ENCODE peak calls at places on chromosomes 4 and X, in ten cellular contexts. U, L, M, V, Y, N, X, I, Q and F are unnamed samples.

GRCh38 chrX:40169193-40170086 is 71.7 kb upstream of the BCOR start:
- DNase-seq in U (no peak), L (peak), M (peak), V (peak), Y (peak), N (peak), X (peak), I (peak), Q (no peak), F (peak)

GRCh38 chr4:110196206-110196870 is 2.1 kb downstream of the ELOVL6 start:
- DNase-seq in U (no peak), L (peak), M (peak), V (peak), Y (peak), N (peak), X (peak), I (peak), Q (no peak), F (peak)

GRCh38 chrX:56728752-56729151 is 291 bp upstream of the NBDY start:
- DNase-seq in U (no peak), L (no peak), M (peak), V (peak), Y (no peak), N (no peak), X (no peak), I (peak), Q (no peak), F (peak)

GRCh38 chrX:41526925-41527324 is 79.8 kb downstream of the NYX start:
- DNase-seq in U (peak), L (no peak), M (no peak), V (peak), Y (no peak), N (no peak), X (no peak), I (no peak), Q (peak), F (peak)

GRCh38 chr4:70402762-70403161 is 5.0 kb downstream of the OPRPN start:
- DNase-seq in U (no peak), L (no peak), M (no peak), V (no peak), Y (no peak), N (no peak), X (no peak), I (no peak), Q (no peak), F (no peak)

GRCh38 chr4:40843696-40844095 is 93.9 kb downstream of the NSUN7 start:
- DNase-seq in U (no peak), L (peak), M (no peak), V (peak), Y (no peak), N (no peak), X (no peak), I (no peak), Q (no peak), F (no peak)

GRCh38 chr4:91064157-91064853 is 937.1 kb downstream of the CCSER1 start:
- DNase-seq in U (no peak), L (peak), M (peak), V (no peak), Y (peak), N (no peak), X (no peak), I (no peak), Q (no peak), F (no peak)

GRCh38 chrX:16658284-16658683 is 8.3 kb downstream of the S100G start:
- DNase-seq in U (no peak), L (no peak), M (no peak), V (no peak), Y (no peak), N (no peak), X (no peak), I (no peak), Q (no peak), F (no peak)

GRCh38 chr4:16294455-16294854 is 68.2 kb upstream of the TAPT1 start:
- DNase-seq in U (no peak), L (no peak), M (no peak), V (no peak), Y (no peak), N (no peak), X (no peak), I (no peak), Q (no peak), F (no peak)

GRCh38 chr4:69617083-69617694 is 22.3 kb downstream of the UGT2A2 start:
- DNase-seq in U (no peak), L (peak), M (no peak), V (peak), Y (no peak), N (no peak), X (no peak), I (no peak), Q (no peak), F (peak)

GRCh38 chr4:115944146-115944905 is 830.9 kb upstream of the NDST4 start:
- DNase-seq in U (no peak), L (no peak), M (no peak), V (no peak), Y (no peak), N (no peak), X (no peak), I (no peak), Q (no peak), F (no peak)

GRCh38 chr4:109298279-109299010 is 4.0 kb downstream of the COL25A1 start:
- DNase-seq in U (no peak), L (peak), M (no peak), V (peak), Y (peak), N (no peak), X (no peak), I (no peak), Q (no peak), F (peak)

GRCh38 chrX:129540725-129541184 is 696 bp downstream of the OCRL start:
- DNase-seq in U (no peak), L (no peak), M (no peak), V (no peak), Y (peak), N (peak), X (no peak), I (peak), Q (no peak), F (no peak)

GRCh38 chr4:95998311-95998710 is 158.4 kb downstream of the PDHA2 start:
- DNase-seq in U (no peak), L (no peak), M (no peak), V (no peak), Y (no peak), N (no peak), X (no peak), I (no peak), Q (no peak), F (peak)

GRCh38 chr4:6563935-6564645 is 10.9 kb upstream of the MAN2B2 start:
- DNase-seq in U (no peak), L (no peak), M (no peak), V (no peak), Y (no peak), N (no peak), X (no peak), I (peak), Q (no peak), F (no peak)

GRCh38 chr4:74873545-74874295 is 59.2 kb upstream of the PARM1 start:
- DNase-seq in U (no peak), L (no peak), M (no peak), V (peak), Y (no peak), N (no peak), X (no peak), I (no peak), Q (no peak), F (peak)

GRCh38 chrX:112913807-112914206 is 73.2 kb upstream of the AMOT start:
- DNase-seq in U (no peak), L (no peak), M (no peak), V (no peak), Y (no peak), N (no peak), X (no peak), I (no peak), Q (no peak), F (no peak)

GRCh38 chrX:119690921-119691716 is 1.8 kb downstream of the SEPTIN6 start:
- DNase-seq in U (no peak), L (peak), M (peak), V (peak), Y (no peak), N (no peak), X (no peak), I (no peak), Q (no peak), F (peak)

GRCh38 chrX:133414399-133415275 is 652 bp downstream of the GPC4 start:
- DNase-seq in U (no peak), L (no peak), M (no peak), V (no peak), Y (no peak), N (no peak), X (no peak), I (peak), Q (no peak), F (no peak)

GRCh38 chr4:99816611-99817309 is at the start of gene DAPP1:
- DNase-seq in U (no peak), L (no peak), M (no peak), V (peak), Y (no peak), N (peak), X (peak), I (peak), Q (no peak), F (no peak)

GRCh38 chr4:84799318-84799717 is 167.2 kb downstream of the WDFY3 start:
- DNase-seq in U (no peak), L (no peak), M (no peak), V (no peak), Y (no peak), N (no peak), X (no peak), I (no peak), Q (no peak), F (no peak)

GRCh38 chr4:112550728-112551127 is 34.7 kb upstream of the NEUROG2 start:
- DNase-seq in U (no peak), L (no peak), M (no peak), V (no peak), Y (no peak), N (no peak), X (no peak), I (no peak), Q (peak), F (peak)

DNA sequence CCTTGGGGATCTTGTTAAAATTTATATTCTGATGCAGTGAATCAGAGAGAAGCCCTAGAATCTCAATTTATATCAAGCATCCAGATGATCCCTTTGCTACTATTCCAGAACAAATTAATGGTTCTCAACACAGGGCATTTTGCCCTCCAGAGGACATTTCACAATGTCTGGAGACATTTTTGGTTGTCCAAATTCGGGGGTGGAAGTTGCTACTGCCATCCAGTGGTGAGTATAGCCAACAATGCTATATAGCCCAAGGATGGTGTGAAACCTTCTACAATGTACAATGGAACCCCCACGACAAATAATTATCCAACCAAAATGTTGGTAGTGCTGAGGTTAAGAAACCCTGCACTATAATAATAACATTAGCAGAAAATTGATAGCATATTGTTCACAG is 2440.0 kb downstream of the PCDH7 start:
- DNase-seq in U (peak), L (no peak), M (peak), V (no peak), Y (no peak), N (no peak), X (no peak), I (no peak), Q (peak), F (peak)
- TF ChIP-seq CTCF in U (peak), L (no peak), M (peak), V (no peak), Y (no peak), N (no peak), X (no peak), I (no peak), Q (peak), F (peak)

GRCh38 chr4:105158837-105159236 is 12.2 kb downstream of the TET2 start:
- DNase-seq in U (no peak), L (no peak), M (no peak), V (no peak), Y (no peak), N (peak), X (peak), I (no peak), Q (no peak), F (peak)
- H3K4me3 ChIP-seq in U (no peak), L (no peak), M (no peak), V (no peak), Y (no peak), N (peak), X (no peak), I (no peak), Q (no peak), F (no peak)

GRCh38 chrX:154350429-154351182 is 23.8 kb downstream of the FLNA start:
- DNase-seq in U (no peak), L (no peak), M (no peak), V (no peak), Y (no peak), N (no peak), X (no peak), I (no peak), Q (no peak), F (peak)

GRCh38 chrX:154349979-154350378 is 24.5 kb downstream of the FLNA start:
- DNase-seq in U (no peak), L (no peak), M (no peak), V (no peak), Y (no peak), N (no peak), X (no peak), I (no peak), Q (no peak), F (no peak)

GRCh38 chrX:154348114-154348531 is 26.3 kb downstream of the FLNA start:
- DNase-seq in U (no peak), L (no peak), M (no peak), V (no peak), Y (no peak), N (no peak), X (peak), I (peak), Q (no peak), F (peak)

GRCh38 chrX:154348646-154349358 is 25.6 kb downstream of the FLNA start:
- DNase-seq in U (no peak), L (no peak), M (no peak), V (no peak), Y (no peak), N (no peak), X (peak), I (peak), Q (no peak), F (peak)

DNA sequence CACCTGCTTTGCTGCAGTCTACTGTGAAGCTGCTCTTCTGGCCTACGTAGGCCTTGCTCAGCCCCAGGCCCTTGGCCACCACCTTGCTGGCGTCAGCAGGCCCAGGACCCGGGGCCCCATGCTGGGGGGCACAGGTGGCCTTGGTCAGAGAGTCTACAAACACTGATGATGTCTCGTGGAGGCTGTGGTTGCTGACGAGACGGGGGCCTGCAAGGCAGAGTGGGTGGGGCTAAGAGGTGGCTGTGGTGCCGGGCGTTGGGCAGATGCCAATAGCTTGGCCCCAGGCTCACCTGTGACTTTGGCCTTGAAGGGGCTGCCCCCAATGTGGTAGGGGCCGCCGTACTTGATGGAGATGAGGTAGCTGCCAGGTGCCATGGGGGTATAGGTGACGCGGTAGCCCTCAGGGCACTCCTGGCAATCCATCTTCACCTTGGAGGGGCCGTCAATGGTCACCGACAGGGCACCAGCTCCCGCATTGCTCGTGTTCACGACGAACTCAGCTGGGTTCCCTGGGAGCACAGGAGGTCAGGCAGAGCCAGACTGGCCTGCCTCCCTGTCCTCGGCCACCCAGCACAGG is 25.0 kb downstream of the FLNA start:
- DNase-seq in U (no peak), L (no peak), M (no peak), V (no peak), Y (no peak), N (no peak), X (peak), I (no peak), Q (no peak), F (peak)
- TF ChIP-seq CTCF in U (no peak), L (no peak), M (no peak), V (no peak), Y (no peak), N (no peak), X (no peak), I (no peak), Q (no peak), F (no peak)

GRCh38 chr4:114599231-114600065 is 841 bp downstream of the UGT8 start:
- DNase-seq in U (no peak), L (no peak), M (peak), V (peak), Y (peak), N (no peak), X (no peak), I (peak), Q (no peak), F (no peak)
- H3K4me3 ChIP-seq in U (peak), L (peak), M (no peak), V (peak), Y (peak), N (peak), X (peak), I (peak), Q (no peak), F (peak)

GRCh38 chrX:51494409-51494808 is 2.0 kb downstream of the NUDT11 start:
- DNase-seq in U (no peak), L (no peak), M (no peak), V (no peak), Y (no peak), N (no peak), X (no peak), I (no peak), Q (no peak), F (peak)
- TF ChIP-seq CTCF in U (peak), L (no peak), M (peak), V (no peak), Y (no peak), N (no peak), X (no peak), I (no peak), Q (peak), F (no peak)

DNA sequence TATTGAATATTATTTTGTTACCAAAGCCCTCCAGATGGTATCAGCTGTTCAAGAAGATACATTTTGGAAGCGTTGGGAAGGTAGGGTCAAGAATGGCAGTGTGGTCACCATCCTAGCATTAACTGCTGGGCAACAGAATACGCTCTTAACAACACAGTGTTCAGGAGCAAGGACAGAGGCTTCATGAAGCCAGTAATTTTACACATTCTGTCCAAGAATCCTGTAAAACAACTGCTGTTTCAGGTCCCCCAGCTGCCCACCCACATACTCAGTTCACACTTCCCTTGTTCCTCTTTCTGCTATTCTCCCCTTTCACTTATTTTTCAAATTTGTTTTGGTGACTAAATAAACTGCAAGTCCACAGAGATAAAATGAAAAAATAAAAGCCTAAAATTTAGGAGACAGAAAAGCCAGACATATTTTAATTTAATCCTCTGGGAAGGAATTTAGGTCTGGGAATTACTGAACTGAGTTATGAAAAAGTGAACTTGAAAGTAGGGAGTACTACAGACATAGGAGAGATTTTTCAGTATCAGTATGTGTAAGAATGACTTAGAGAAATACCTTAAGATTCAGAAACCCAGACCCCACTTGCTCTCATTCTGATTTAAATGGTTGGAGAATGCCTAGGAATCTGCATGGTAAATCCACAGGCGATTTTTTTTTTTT is 406.7 kb downstream of the MAPK10 start:
- DNase-seq in U (no peak), L (no peak), M (no peak), V (peak), Y (no peak), N (no peak), X (no peak), I (no peak), Q (no peak), F (peak)
- H3K4me3 ChIP-seq in U (no peak), L (no peak), M (no peak), V (no peak), Y (no peak), N (no peak), X (no peak), I (no peak), Q (no peak), F (no peak)

DNA sequence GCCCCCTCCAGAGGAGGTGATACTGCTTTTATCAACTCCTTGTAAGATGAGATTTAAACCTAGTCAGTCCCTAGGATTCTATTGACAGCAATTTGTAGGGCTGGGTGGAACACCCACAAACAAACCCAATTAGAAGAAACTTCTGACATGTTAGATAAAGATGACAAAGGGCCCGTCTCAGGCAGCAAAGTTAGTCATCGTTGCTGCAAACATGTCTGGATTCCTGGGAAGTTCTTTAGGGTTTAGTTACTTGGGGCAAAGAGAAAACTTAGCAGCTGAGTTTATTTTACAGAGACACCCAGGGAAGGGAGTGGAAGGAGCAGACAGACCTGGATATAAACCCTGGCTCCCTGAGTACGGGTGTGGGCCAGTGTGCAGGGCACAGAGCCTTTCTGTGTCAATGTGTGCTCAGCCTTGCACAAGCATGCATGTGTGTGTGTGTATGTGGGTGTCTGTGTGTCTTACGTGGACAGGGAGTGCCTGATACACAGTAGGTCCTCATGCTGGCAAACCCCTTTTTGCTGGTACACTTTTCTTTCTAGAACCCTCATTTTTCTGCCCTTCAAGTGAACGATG is 130.0 kb upstream of the STX18 start:
- DNase-seq in U (no peak), L (no peak), M (no peak), V (no peak), Y (no peak), N (no peak), X (no peak), I (no peak), Q (no peak), F (no peak)
- TF ChIP-seq CTCF in U (no peak), L (no peak), M (no peak), V (no peak), Y (no peak), N (no peak), X (no peak), I (no peak), Q (no peak), F (no peak)

GRCh38 chrX:46777971-46778810 is 19.3 kb upstream of the SLC9A7 start:
- DNase-seq in U (no peak), L (no peak), M (no peak), V (peak), Y (no peak), N (no peak), X (no peak), I (no peak), Q (no peak), F (peak)
- H3K4me3 ChIP-seq in U (no peak), L (no peak), M (no peak), V (no peak), Y (no peak), N (no peak), X (no peak), I (no peak), Q (no peak), F (no peak)

GRCh38 chrX:138128025-138128671 is 562.2 kb downstream of the ZIC3 start:
- DNase-seq in U (no peak), L (peak), M (no peak), V (peak), Y (peak), N (no peak), X (no peak), I (no peak), Q (no peak), F (peak)
- TF ChIP-seq CTCF in U (peak), L (peak), M (peak), V (peak), Y (peak), N (no peak), X (peak), I (no peak), Q (peak), F (peak)